ENCODE peak calls at places on chromosome 2, in five cellular contexts. M is astrocyte, B is DND-41, I is HCT116, A is Karpas-422. T is an unnamed sample.

GRCh38 chr2:200863655-200864205 is 728 bp downstream of the CLK1 start:
- DNase-seq in M (peak; percentile 14), B (peak; percentile 39), I (no peak), A (peak; percentile 66), T (no peak)

GRCh38 chr2:105005601-105006000 is 32.3 kb upstream of the MRPS9 start:
- DNase-seq in M (no peak), B (no peak), I (no peak), A (no peak), T (no peak)

GRCh38 chr2:128362889-128363228 is 44.2 kb upstream of the HS6ST1 start:
- DNase-seq in M (peak; percentile 83), B (no peak), I (no peak), A (no peak), T (no peak)

GRCh38 chr2:126953483-126953882 is 54.8 kb downstream of the TEX51 start:
- DNase-seq in M (no peak), B (no peak), I (no peak), A (peak; percentile 68), T (no peak)

GRCh38 chr2:195337597-195337996 is 319.4 kb upstream of the SLC39A10 start:
- DNase-seq in M (peak; percentile 3), B (no peak), I (no peak), A (no peak), T (no peak)

GRCh38 chr2:157990173-157990572 is 111.5 kb upstream of the UPP2 start:
- DNase-seq in M (no peak), B (no peak), I (no peak), A (no peak), T (no peak)

GRCh38 chr2:234172066-234172465 is 121.6 kb downstream of the SPP2 start:
- DNase-seq in M (no peak), B (no peak), I (no peak), A (no peak), T (no peak)

GRCh38 chr2:109531221-109531620 is 82.5 kb downstream of the SEPTIN10 start:
- DNase-seq in M (no peak), B (no peak), I (no peak), A (no peak), T (no peak)

GRCh38 chr2:143807677-143808076 is 678.5 kb downstream of the ARHGAP15 start:
- DNase-seq in M (no peak), B (no peak), I (no peak), A (no peak), T (no peak)

GRCh38 chr2:25598911-25599310 is 74.5 kb downstream of the DTNB start:
- DNase-seq in M (no peak), B (no peak), I (no peak), A (no peak), T (no peak)

GRCh38 chr2:50872543-50872942 is 159.4 kb downstream of the NRXN1 start:
- DNase-seq in M (no peak), B (no peak), I (peak; percentile 1), A (no peak), T (no peak)

GRCh38 chr2:234003972-234004617 is 46.4 kb upstream of the SPP2 start:
- DNase-seq in M (peak; percentile 97), B (no peak), I (peak; percentile 77), A (no peak), T (peak; percentile 8)

GRCh38 chr2:174546519-174547506 is 50.8 kb downstream of the WIPF1 start:
- DNase-seq in M (no peak), B (peak; percentile 66), I (peak; percentile 29), A (peak; percentile 82), T (peak; percentile 17)

GRCh38 chr2:233039217-233040173 is 7.0 kb downstream of the NEU2 start:
- DNase-seq in M (no peak), B (no peak), I (no peak), A (no peak), T (no peak)

GRCh38 chr2:27647289-27647688 is 16.1 kb downstream of the SUPT7L start:
- DNase-seq in M (no peak), B (no peak), I (no peak), A (no peak), T (no peak)

GRCh38 chr2:29950432-29950943 is 29.1 kb upstream of the ALK start:
- DNase-seq in M (no peak), B (no peak), I (no peak), A (no peak), T (no peak)

GRCh38 chr2:179272406-179273192 is 8.0 kb upstream of the SESTD1 start:
- DNase-seq in M (peak; percentile 27), B (no peak), I (no peak), A (no peak), T (peak; percentile 75)

GRCh38 chr2:99928472-99929053 is 213.8 kb downstream of the AFF3 start:
- DNase-seq in M (no peak), B (no peak), I (no peak), A (no peak), T (no peak)

GRCh38 chr2:231926180-231926741 is at the start of gene NPPC:
- DNase-seq in M (peak; percentile 45), B (peak; percentile 81), I (no peak), A (peak; percentile 93), T (peak; percentile 55)

GRCh38 chr2:138707424-138708074 is 72.6 kb downstream of the NXPH2 start:
- DNase-seq in M (peak; percentile 95), B (no peak), I (no peak), A (no peak), T (no peak)

GRCh38 chr2:54429055-54429454 is 27.1 kb upstream of the SPTBN1 start:
- DNase-seq in M (peak; percentile 53), B (no peak), I (no peak), A (no peak), T (peak; percentile 48)

GRCh38 chr2:110106642-110107041 is 9.0 kb downstream of the MALL start:
- DNase-seq in M (peak; percentile 98), B (no peak), I (peak; percentile 59), A (no peak), T (peak; percentile 68)

GRCh38 chr2:153106802-153107477 is 371.6 kb downstream of the RPRM start:
- DNase-seq in M (no peak), B (no peak), I (no peak), A (no peak), T (no peak)

GRCh38 chr2:188399159-188399558 is 107.5 kb downstream of the GULP1 start:
- DNase-seq in M (peak; percentile 60), B (no peak), I (no peak), A (no peak), T (no peak)

GRCh38 chr2:37357053-37357452 is 12.6 kb downstream of the QPCT start:
- DNase-seq in M (no peak), B (no peak), I (no peak), A (no peak), T (no peak)

GRCh38 chr2:134306521-134306920 is 52.6 kb downstream of the MGAT5 start:
- DNase-seq in M (no peak), B (no peak), I (no peak), A (no peak), T (no peak)

GRCh38 chr2:142944264-142944663 is 66.8 kb downstream of the KYNU start:
- DNase-seq in M (peak; percentile 47), B (no peak), I (no peak), A (no peak), T (peak; percentile 34)

GRCh38 chr2:10909996-10910341 is 1.8 kb upstream of the KCNF1 start:
- DNase-seq in M (no peak), B (no peak), I (no peak), A (no peak), T (no peak)

GRCh38 chr2:194319222-194319992 is 1337.6 kb upstream of the SLC39A10 start:
- DNase-seq in M (no peak), B (no peak), I (peak; percentile 13), A (peak; percentile 50), T (no peak)

GRCh38 chr2:173184031-173185004 is 108.7 kb downstream of the MAP3K20 start:
- DNase-seq in M (peak; percentile 99), B (no peak), I (peak; percentile 75), A (no peak), T (peak; percentile 76)

GRCh38 chr2:122590524-122590923 is 835.1 kb downstream of the TSN start:
- DNase-seq in M (no peak), B (no peak), I (no peak), A (no peak), T (no peak)

GRCh38 chr2:176136375-176137248 is 7.1 kb downstream of the HOXD8 start:
- DNase-seq in M (no peak), B (no peak), I (no peak), A (no peak), T (peak; percentile 79)

GRCh38 chr2:124241-124880 is 78.1 kb upstream of the FAM110C start:
- DNase-seq in M (no peak), B (no peak), I (no peak), A (no peak), T (no peak)

GRCh38 chr2:236656166-236656565 is 86.5 kb downstream of the ACKR3 start:
- DNase-seq in M (no peak), B (no peak), I (no peak), A (no peak), T (no peak)

GRCh38 chr2:236657215-236657614 is 87.6 kb downstream of the ACKR3 start:
- DNase-seq in M (no peak), B (no peak), I (no peak), A (no peak), T (no peak)

GRCh38 chr2:236656721-236657120 is 87.1 kb downstream of the ACKR3 start:
- DNase-seq in M (no peak), B (no peak), I (no peak), A (no peak), T (no peak)

GRCh38 chr2:236654496-236654895 is 84.9 kb downstream of the ACKR3 start:
- DNase-seq in M (no peak), B (no peak), I (no peak), A (no peak), T (no peak)

DNA sequence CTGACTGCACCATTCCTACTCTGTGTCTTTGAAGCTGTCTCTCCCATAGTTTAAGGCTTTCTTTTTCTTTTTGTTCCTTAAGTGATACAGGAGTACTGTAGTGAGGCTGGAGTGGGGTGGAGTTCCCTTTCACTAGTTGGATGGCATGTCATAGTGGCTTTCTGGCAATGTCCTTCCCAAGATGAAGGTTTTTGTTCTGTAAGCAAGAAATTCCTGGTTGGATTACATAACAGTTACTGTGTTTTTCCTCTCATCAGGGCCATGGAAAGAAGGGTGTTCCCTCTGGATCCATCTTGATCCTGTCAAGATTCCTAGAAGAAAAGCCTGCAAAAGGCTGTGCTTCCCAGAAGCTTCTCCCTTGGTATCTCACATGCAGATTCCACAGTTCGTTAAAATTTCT is 84.2 kb downstream of the ACKR3 start:
- DNase-seq in M (no peak), B (no peak), I (no peak), A (no peak), T (no peak)
- H2AFZ ChIP-seq in M (no peak overlapping the region), B (no peak overlapping the region), I (no peak overlapping the region), A (no peak overlapping the region), T (no peak overlapping the region)

GRCh38 chr2:241323777-241324176 is 8.1 kb downstream of the SEPTIN2 start:
- DNase-seq in M (no peak), B (no peak), I (no peak), A (peak; percentile 57), T (no peak)
- H3K79me2 ChIP-seq in M (peaks cover 100% of the 10 kb centered on the region), B (peaks cover 95% of the 10 kb centered on the region), I (peaks cover 99% of the 10 kb centered on the region), A (peaks cover 85% of the 10 kb centered on the region), T (peaks cover 90% of the 10 kb centered on the region)

GRCh38 chr2:210477496-210477895 is 937 bp upstream of the LANCL1 start:
- DNase-seq in M (peak; percentile 8), B (peak; percentile 55), I (peak; percentile 66), A (no peak), T (no peak)
- H3K4me3 ChIP-seq in M (peak overlapping the region; percentile 72), B (peak overlapping the region; percentile 71), I (peak overlapping the region; percentile 85), A (peak overlapping the region; percentile 85), T (no peak overlapping the region)

DNA sequence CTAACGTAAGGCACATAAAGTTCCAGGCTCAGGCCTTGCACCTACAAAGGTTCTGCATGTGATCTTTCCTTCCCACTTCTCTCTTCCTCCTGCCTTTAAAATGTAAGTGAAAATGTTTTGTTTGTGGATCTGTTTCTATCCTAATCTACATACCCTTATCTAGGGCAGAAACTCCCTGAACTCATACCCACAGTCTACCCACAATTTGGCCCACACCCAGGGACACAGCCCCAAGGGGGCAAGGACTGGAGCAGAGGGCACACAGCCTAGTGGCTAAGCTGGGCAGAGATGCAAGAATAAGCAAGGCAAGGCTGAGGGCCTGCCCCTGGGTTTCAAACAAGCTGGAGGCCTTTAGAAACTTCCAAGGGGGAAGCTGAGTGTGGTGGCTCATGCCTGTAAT is 71.0 kb downstream of the HS1BP3 start:
- DNase-seq in M (no peak), B (no peak), I (no peak), A (no peak), T (no peak)
- H2AFZ ChIP-seq in M (no peak overlapping the region), B (no peak overlapping the region), I (no peak overlapping the region), A (no peak overlapping the region), T (no peak overlapping the region)

T was measured in endothelial cell of umbilical vein.